ENCODE peak calls at places on chromosome 4, in six cellular contexts. K is stimulated activated CD8-positive, alpha-beta memory T cell treated with anti-CD3 and anti-CD28 coated beads, Interleukin-4, amount 100 ng/mL, for 24 hours; U is fibroblast of mammary gland; D is stimulated activated naive CD8-positive, alpha-beta T cell treated with anti-CD3 and anti-CD28 coated beads, Interleukin-15, Interleukin-2, amounts not matched to agents 100 U/mL and 50 U/mL, for 24 hours; M is GM12865; F is fibroblast of lung. P is an unnamed sample.
A peak's percentile ranks its signal among the peaks of the same experiment; 100 is the strongest.

GRCh38 chr4:101790521-101791188 is at the start of gene BANK1:
- DNase-seq in F (peak; percentile 29), M (peak; percentile 88), D (peak; percentile 57), K (peak; percentile 5), U (no peak), P (peak; percentile 15)

GRCh38 chr4:182447938-182448280 is 204.7 kb downstream of the TENM3 start:
- DNase-seq in K (no peak), D (no peak), U (no peak), M (no peak), F (peak; percentile 23), P (no peak)

GRCh38 chr4:80365928-80366327 is 30.4 kb downstream of the CFAP299 start:
- DNase-seq in U (peak; percentile 73), K (peak; percentile 38), F (peak; percentile 78), D (peak; percentile 48), M (peak; percentile 57), P (no peak)

GRCh38 chr4:183074288-183074990 is 24.6 kb upstream of the WWC2 start:
- DNase-seq in D (no peak), U (no peak), M (no peak), F (no peak), K (no peak), P (no peak)

GRCh38 chr4:1589098-1589497 is 95.0 kb downstream of the FAM53A start:
- DNase-seq in U (no peak), K (no peak), M (no peak), D (no peak), F (no peak), P (no peak)

GRCh38 chr4:173318648-173319211 is 15.4 kb downstream of the HMGB2 start:
- DNase-seq in D (no peak), F (peak; percentile 80), U (peak; percentile 70), K (no peak), M (no peak), P (no peak)

GRCh38 chr4:30959781-30960485 is 239.8 kb downstream of the PCDH7 start:
- DNase-seq in U (no peak), M (no peak), K (no peak), D (no peak), F (no peak), P (no peak)

GRCh38 chr4:109703664-109704351 is 563 bp upstream of the CASP6 start:
- DNase-seq in D (no peak), K (no peak), U (no peak), M (no peak), F (peak; percentile 28), P (no peak)

GRCh38 chr4:47668810-47669408 is 169.0 kb downstream of the CORIN start:
- DNase-seq in M (peak; percentile 57), K (no peak), U (peak; percentile 66), F (peak; percentile 76), D (peak; percentile 7), P (no peak)

GRCh38 chr4:108172231-108172779 is 3.6 kb upstream of the LEF1 start:
- DNase-seq in K (no peak), M (peak; percentile 72), F (peak; percentile 29), D (peak; percentile 55), U (no peak), P (no peak)

GRCh38 chr4:108036252-108036651 is 46.6 kb downstream of the HADH start:
- DNase-seq in D (peak; percentile 66), U (no peak), F (no peak), K (peak; percentile 30), M (peak; percentile 89), P (no peak)

GRCh38 chr4:17614416-17615299 is at the start of gene MED28:
- DNase-seq in K (peak; percentile 92), M (peak; percentile 97), F (peak; percentile 95), D (peak; percentile 96), U (peak; percentile 95), P (peak; percentile 86)